ENCODE peak calls at places on chromosomes 13 and 19, in six cellular contexts. H is upper lobe of right lung, U is esophagus squamous epithelium, A is breast epithelium, E is heart left ventricle, M is PC-3. J is an unnamed sample.
A peak's percentile ranks its signal among the peaks of the same experiment; 100 is the strongest.

GRCh38 chr13:98142427-98143156 is at the start of gene FARP1:
- DNase-seq in H (peak; percentile 92), U (no peak), A (peak; percentile 78), E (peak; percentile 83), M (peak; percentile 79), J (peak; percentile 83)

GRCh38 chr13:51834581-51835158 is 10.3 kb downstream of the TMEM272 start:
- DNase-seq in H (no peak), U (no peak), A (no peak), E (no peak), M (no peak), J (no peak)

GRCh38 chr13:113008841-113009240 is 39.8 kb downstream of the MCF2L start:
- DNase-seq in H (no peak), U (no peak), A (no peak), E (no peak), M (no peak), J (no peak)

GRCh38 chr19:54415901-54416621 is 797 bp downstream of the TTYH1 start:
- DNase-seq in H (no peak), U (no peak), A (no peak), E (no peak), M (no peak), J (no peak)

GRCh38 chr13:20156711-20157110 is 4.1 kb downstream of the GJA3 start:
- DNase-seq in H (no peak), U (no peak), A (no peak), E (no peak), M (no peak), J (no peak)

GRCh38 chr13:98340026-98340425 is 163.0 kb upstream of the RNF113B start:
- DNase-seq in H (no peak), U (no peak), A (no peak), E (no peak), M (no peak), J (no peak)

GRCh38 chr13:114132419-114133121 is at the start of gene RASA3:
- DNase-seq in H (peak; percentile 86), U (no peak), A (no peak), E (peak; percentile 84), M (peak; percentile 73), J (peak; percentile 80)

GRCh38 chr19:40191836-40192646 is 815 bp downstream of the MAP3K10 start:
- DNase-seq in H (peak; percentile 70), U (no peak), A (no peak), E (peak; percentile 42), M (peak; percentile 2), J (peak; percentile 58)

GRCh38 chr13:112629161-112629560 is 41.2 kb upstream of the TUBGCP3 start:
- DNase-seq in H (no peak), U (no peak), A (peak; percentile 5), E (no peak), M (no peak), J (no peak)

GRCh38 chr13:71355010-71355409 is 512.0 kb downstream of the DACH1 start:
- DNase-seq in H (no peak), U (no peak), A (no peak), E (no peak), M (no peak), J (no peak)

GRCh38 chr19:50607874-50608785 is 31.6 kb downstream of the SYT3 start:
- DNase-seq in H (peak; percentile 94), U (no peak), A (no peak), E (peak; percentile 50), M (peak; percentile 34), J (peak; percentile 91)

GRCh38 chr13:102443234-102443633 is 41.4 kb upstream of the FGF14 start:
- DNase-seq in H (no peak), U (no peak), A (no peak), E (no peak), M (no peak), J (no peak)

GRCh38 chr19:54430306-54431254 is 15.3 kb downstream of the TTYH1 start:
- DNase-seq in H (no peak), U (no peak), A (no peak), E (peak; percentile 70), M (peak; percentile 74), J (no peak)

GRCh38 chr19:46791944-46792343 is 3.5 kb upstream of the SLC1A5 start:
- DNase-seq in H (no peak), U (no peak), A (no peak), E (no peak), M (no peak), J (no peak)

GRCh38 chr13:105670179-105671015 is 865.1 kb downstream of the EFNB2 start:
- DNase-seq in H (no peak), U (no peak), A (no peak), E (no peak), M (no peak), J (no peak)

GRCh38 chr13:48990900-48991299 is 15.2 kb downstream of the FNDC3A start:
- DNase-seq in H (no peak), U (no peak), A (no peak), E (no peak), M (no peak), J (no peak)

GRCh38 chr13:99228737-99229691 is 28.4 kb downstream of the UBAC2 start:
- DNase-seq in H (no peak), U (no peak), A (no peak), E (no peak), M (peak; percentile 78), J (no peak)

GRCh38 chr19:15324791-15325519 is 7.4 kb downstream of the BRD4 start:
- DNase-seq in H (peak; percentile 27), U (no peak), A (no peak), E (no peak), M (no peak), J (no peak)

GRCh38 chr19:4101496-4101770 is 22.5 kb downstream of the MAP2K2 start:
- DNase-seq in H (no peak), U (no peak), A (no peak), E (no peak), M (no peak), J (no peak)

GRCh38 chr19:57096640-57097361 is 23.0 kb upstream of the USP29 start:
- DNase-seq in H (no peak), U (no peak), A (no peak), E (no peak), M (no peak), J (no peak)

GRCh38 chr13:112904436-112904960 is 64.5 kb upstream of the MCF2L start:
- DNase-seq in H (no peak), U (no peak), A (peak; percentile 34), E (no peak), M (no peak), J (peak; percentile 18)

GRCh38 chr13:21075303-21076264 is 14.2 kb upstream of the LATS2 start:
- DNase-seq in H (peak; percentile 72), U (no peak), A (no peak), E (peak; percentile 59), M (no peak), J (peak; percentile 66)

GRCh38 chr19:19493841-19494546 is 21.4 kb downstream of the TSSK6 start:
- DNase-seq in H (no peak), U (no peak), A (no peak), E (no peak), M (no peak), J (no peak)
- H3K36me3 ChIP-seq in H (peaks cover 63% of the 10 kb centered on the region), U (peaks cover 76% of the 10 kb centered on the region), A (peaks cover 7% of the 10 kb centered on the region), E (peaks cover 12% of the 10 kb centered on the region), M (peaks cover 35% of the 10 kb centered on the region), J (peaks cover 75% of the 10 kb centered on the region)

GRCh38 chr19:1981253-1981652 is 34.3 kb downstream of the BTBD2 start:
- DNase-seq in H (no peak), U (no peak), A (no peak), E (no peak), M (no peak), J (no peak)

GRCh38 chr19:1986357-1987162 is 29.0 kb downstream of the BTBD2 start:
- DNase-seq in H (no peak), U (no peak), A (no peak), E (no peak), M (no peak), J (no peak)

GRCh38 chr19:1985588-1986356 is 29.7 kb downstream of the BTBD2 start:
- DNase-seq in H (no peak), U (no peak), A (no peak), E (no peak), M (no peak), J (no peak)

GRCh38 chr19:1987197-1988187 is 28.0 kb downstream of the BTBD2 start:
- DNase-seq in H (no peak), U (no peak), A (no peak), E (no peak), M (no peak), J (no peak)

GRCh38 chr19:1984360-1984759 is 31.2 kb downstream of the BTBD2 start:
- DNase-seq in H (no peak), U (no peak), A (no peak), E (no peak), M (no peak), J (no peak)
- H3K36me3 ChIP-seq in H (peaks cover 77% of the 10 kb centered on the region), U (peaks cover 100% of the 10 kb centered on the region), A (no peaks in the 10 kb centered on the region), E (no peaks in the 10 kb centered on the region), M (no peaks in the 10 kb centered on the region), J (peaks cover 87% of the 10 kb centered on the region)

GRCh38 chr19:34957830-34958751 is 5.9 kb downstream of the ZNF792 start:
- DNase-seq in H (no peak), U (no peak), A (no peak), E (no peak), M (no peak), J (no peak)

GRCh38 chr19:34960103-34960805 is 3.8 kb downstream of the ZNF792 start:
- DNase-seq in H (no peak), U (no peak), A (no peak), E (no peak), M (peak; percentile 78), J (no peak)

GRCh38 chr19:34961775-34962174 is 2.3 kb downstream of the ZNF792 start:
- DNase-seq in H (no peak), U (no peak), A (no peak), E (no peak), M (no peak), J (no peak)

GRCh38 chr19:34960940-34961679 is 2.9 kb downstream of the ZNF792 start:
- DNase-seq in H (no peak), U (no peak), A (no peak), E (no peak), M (no peak), J (no peak)

GRCh38 chr19:34959021-34959420 is 5.0 kb downstream of the ZNF792 start:
- DNase-seq in H (no peak), U (no peak), A (no peak), E (no peak), M (no peak), J (no peak)
- H3K36me3 ChIP-seq in H (peaks cover 30% of the 10 kb centered on the region), U (peaks cover 67% of the 10 kb centered on the region), A (peaks cover 30% of the 10 kb centered on the region), E (peaks cover 49% of the 10 kb centered on the region), M (peaks cover 47% of the 10 kb centered on the region), J (peaks cover 42% of the 10 kb centered on the region)

GRCh38 chr19:9528757-9529336 is 9.6 kb downstream of the ZNF426 start:
- DNase-seq in H (no peak), U (no peak), A (no peak), E (no peak), M (peak; percentile 25), J (no peak)
- H3K36me3 ChIP-seq in H (peaks cover 59% of the 10 kb centered on the region), U (peaks cover 90% of the 10 kb centered on the region), A (peaks cover 64% of the 10 kb centered on the region), E (peaks cover 86% of the 10 kb centered on the region), M (peaks cover 89% of the 10 kb centered on the region), J (peaks cover 65% of the 10 kb centered on the region)

GRCh38 chr19:8530061-8530679 is 16.2 kb upstream of the ZNF414 start:
- DNase-seq in H (no peak), U (no peak), A (no peak), E (no peak), M (no peak), J (no peak)

GRCh38 chr19:8529369-8530006 is 15.5 kb upstream of the ZNF414 start:
- DNase-seq in H (no peak), U (no peak), A (no peak), E (no peak), M (no peak), J (no peak)

GRCh38 chr19:8526345-8527062 is 12.5 kb upstream of the ZNF414 start:
- DNase-seq in H (peak; percentile 94), U (no peak), A (peak; percentile 94), E (peak; percentile 92), M (peak; percentile 95), J (peak; percentile 89)

GRCh38 chr19:8531470-8531869 is 17.5 kb upstream of the ZNF414 start:
- DNase-seq in H (no peak), U (no peak), A (no peak), E (no peak), M (no peak), J (no peak)

GRCh38 chr19:8528500-8528899 is 14.5 kb upstream of the ZNF414 start:
- DNase-seq in H (no peak), U (no peak), A (no peak), E (no peak), M (no peak), J (no peak)
- H3K36me3 ChIP-seq in H (peaks cover 29% of the 10 kb centered on the region), U (peaks cover 27% of the 10 kb centered on the region), A (no peaks in the 10 kb centered on the region), E (no peaks in the 10 kb centered on the region), M (no peaks in the 10 kb centered on the region), J (peaks cover 61% of the 10 kb centered on the region)